ENCODE peak calls at places on chromosomes 12 and 14, in eight cellular contexts. O is lower lobe of right lung, E is endothelial cell of umbilical vein, K is lung, C is Peyer's patch, U is right atrium auricular region, J is Panc1, L is heart left ventricle. W is an unnamed sample.

GRCh38 chr12:52139579-52140062 is 52.2 kb downstream of the KRT80 start:
- DNase-seq in O (no peak), E (no peak), K (no peak), C (peak; percentile 74), U (no peak), J (no peak), L (no peak), W (no peak)

GRCh38 chr14:89011727-89012271 is 187.3 kb downstream of the TTC8 start:
- DNase-seq in O (no peak), E (no peak), K (no peak), C (no peak), U (no peak), J (no peak), L (no peak), W (no peak)

GRCh38 chr14:38716871-38717270 is 386.2 kb downstream of the SEC23A start:
- DNase-seq in O (no peak), E (no peak), K (no peak), C (no peak), U (no peak), J (no peak), L (no peak), W (no peak)

GRCh38 chr12:52053570-52054209 is 2.4 kb downstream of the NR4A1 start:
- DNase-seq in O (no peak), E (no peak), K (no peak), C (no peak), U (no peak), J (no peak), L (peak; percentile 42), W (no peak)

GRCh38 chr12:10243803-10244520 is 31.3 kb downstream of the GABARAPL1 start:
- DNase-seq in O (no peak), E (no peak), K (no peak), C (no peak), U (no peak), J (no peak), L (no peak), W (peak; percentile 55)

GRCh38 chr12:111976291-111976690 is 36.7 kb downstream of the TMEM116 start:
- DNase-seq in O (no peak), E (no peak), K (no peak), C (no peak), U (no peak), J (no peak), L (no peak), W (no peak)

GRCh38 chr12:130401703-130402102 is 64.0 kb downstream of the PIWIL1 start:
- DNase-seq in O (no peak), E (no peak), K (no peak), C (no peak), U (no peak), J (no peak), L (no peak), W (no peak)

GRCh38 chr12:3378655-3379054 is 112.3 kb upstream of the PRMT8 start:
- DNase-seq in O (no peak), E (no peak), K (peak; percentile 14), C (no peak), U (no peak), J (no peak), L (no peak), W (no peak)

GRCh38 chr12:105982022-105982421 is 156.7 kb downstream of the NUAK1 start:
- DNase-seq in O (peak; percentile 67), E (no peak), K (peak; percentile 81), C (no peak), U (no peak), J (no peak), L (peak; percentile 48), W (no peak)

GRCh38 chr14:92481386-92481785 is 32.2 kb upstream of the RIN3 start:
- DNase-seq in O (no peak), E (peak; percentile 19), K (peak; percentile 10), C (no peak), U (peak; percentile 48), J (no peak), L (no peak), W (no peak)

GRCh38 chr12:74349925-74350324 is 187.7 kb upstream of the ATXN7L3B start:
- DNase-seq in O (no peak), E (no peak), K (no peak), C (no peak), U (no peak), J (no peak), L (no peak), W (no peak)

GRCh38 chr12:114952573-114953196 is 268.7 kb upstream of the TBX3 start:
- DNase-seq in O (no peak), E (no peak), K (no peak), C (no peak), U (peak; percentile 59), J (no peak), L (peak; percentile 79), W (no peak)

GRCh38 chr14:93946104-93946503 is 19.0 kb downstream of the FAM181A start:
- DNase-seq in O (no peak), E (no peak), K (no peak), C (no peak), U (no peak), J (no peak), L (no peak), W (no peak)

GRCh38 chr12:6767301-6767591 is 1.1 kb downstream of the PTMS start:
- DNase-seq in O (no peak), E (no peak), K (no peak), C (no peak), U (no peak), J (no peak), L (no peak), W (no peak)

GRCh38 chr12:45586486-45586885 is 143.0 kb upstream of the ARID2 start:
- DNase-seq in O (no peak), E (no peak), K (no peak), C (no peak), U (no peak), J (no peak), L (no peak), W (no peak)

GRCh38 chr12:78880078-78880477 is 15.5 kb downstream of the SYT1 start:
- DNase-seq in O (no peak), E (peak; percentile 28), K (no peak), C (no peak), U (no peak), J (no peak), L (no peak), W (no peak)

GRCh38 chr12:45655186-45655585 is 74.3 kb upstream of the ARID2 start:
- DNase-seq in O (no peak), E (no peak), K (no peak), C (peak; percentile 63), U (no peak), J (no peak), L (no peak), W (peak; percentile 27)

GRCh38 chr14:51401756-51402155 is 161.7 kb downstream of the TMX1 start:
- DNase-seq in O (no peak), E (no peak), K (no peak), C (no peak), U (peak; percentile 69), J (no peak), L (no peak), W (no peak)

GRCh38 chr12:128971802-128972201 is 118.5 kb downstream of the GLT1D1 start:
- DNase-seq in O (no peak), E (no peak), K (no peak), C (no peak), U (no peak), J (no peak), L (no peak), W (no peak)

GRCh38 chr14:78902010-78902623 is 731.9 kb downstream of the NRXN3 start:
- DNase-seq in O (no peak), E (peak; percentile 44), K (no peak), C (no peak), U (no peak), J (no peak), L (no peak), W (no peak)

GRCh38 chr12:41919526-41920305 is 225.0 kb downstream of the GXYLT1 start:
- DNase-seq in O (no peak), E (no peak), K (no peak), C (no peak), U (no peak), J (no peak), L (no peak), W (no peak)

GRCh38 chr12:30796508-30796780 is 41.7 kb upstream of the CAPRIN2 start:
- DNase-seq in O (no peak), E (no peak), K (no peak), C (no peak), U (no peak), J (no peak), L (no peak), W (no peak)

GRCh38 chr12:82942963-82943362 is 256.3 kb downstream of the TMTC2 start:
- DNase-seq in O (no peak), E (no peak), K (no peak), C (no peak), U (no peak), J (no peak), L (no peak), W (no peak)

GRCh38 chr14:91367173-91368171 is 50.1 kb downstream of the CCDC88C start:
- DNase-seq in O (peak; percentile 86), E (peak; percentile 40), K (peak; percentile 88), C (peak; percentile 87), U (no peak), J (no peak), L (no peak), W (peak; percentile 82)

GRCh38 chr12:91143241-91143640 is 31.9 kb upstream of the LUM start:
- DNase-seq in O (no peak), E (peak; percentile 37), K (no peak), C (no peak), U (no peak), J (no peak), L (no peak), W (no peak)

GRCh38 chr12:99154264-99154982 is 493.1 kb upstream of the GARIN6 start:
- DNase-seq in O (no peak), E (no peak), K (no peak), C (no peak), U (no peak), J (no peak), L (peak; percentile 20), W (no peak)
- H3K4me3 ChIP-seq in O (no peak overlapping the region), E (no peak overlapping the region), K (no peak overlapping the region), C (no peak overlapping the region), U (no peak overlapping the region), J (no peak overlapping the region), L (peak overlapping the region; percentile 26), W (no peak overlapping the region)

GRCh38 chr14:52759145-52759544 is 29.2 kb downstream of the STYX start:
- DNase-seq in O (no peak), E (no peak), K (no peak), C (no peak), U (no peak), J (no peak), L (no peak), W (no peak)
- H3K36me3 ChIP-seq in O (peaks cover 56% of the 10 kb centered on the region), E (no peaks in the 10 kb centered on the region), K (peaks cover 2% of the 10 kb centered on the region), C (no peaks in the 10 kb centered on the region), U (peaks cover 36% of the 10 kb centered on the region), J (no peaks in the 10 kb centered on the region), L (peaks cover 69% of the 10 kb centered on the region), W (peaks cover 5% of the 10 kb centered on the region)

DNA sequence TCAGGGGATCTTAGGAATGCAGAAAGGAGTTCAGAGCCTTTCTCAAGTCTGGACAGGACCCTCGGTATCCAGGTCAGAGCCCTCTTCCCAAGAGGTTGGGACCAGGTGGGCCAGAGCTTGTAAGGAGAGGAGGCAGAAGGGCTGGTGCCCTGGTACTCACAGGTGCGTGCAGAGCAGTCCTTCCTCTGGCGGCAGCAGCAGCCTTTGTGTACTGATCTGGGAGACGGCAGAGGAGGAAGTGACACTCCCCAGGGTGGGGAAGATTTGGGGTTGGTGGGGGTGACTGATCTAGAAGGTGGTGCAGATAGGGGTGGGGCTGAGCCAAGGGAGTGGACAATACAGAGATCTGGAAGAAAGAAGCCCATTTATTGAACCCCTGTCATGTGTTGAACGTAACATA is at the start of gene ITGB7:
- DNase-seq in O (no peak), E (no peak), K (no peak), C (peak; percentile 91), U (no peak), J (no peak), L (no peak), W (peak; percentile 75)
- H3K4me3 ChIP-seq in O (peak within 1 kb of the TSS; percentile 30), E (no peak within 1 kb of the TSS), K (no peak within 1 kb of the TSS), C (peak within 1 kb of the TSS; percentile 51), U (no peak within 1 kb of the TSS), J (no peak within 1 kb of the TSS), L (no peak within 1 kb of the TSS), W (peak within 1 kb of the TSS; percentile 93)

GRCh38 chr12:57518176-57518919 is 2.0 kb downstream of the DDIT3 start:
- DNase-seq in O (no peak), E (no peak), K (no peak), C (no peak), U (no peak), J (no peak), L (no peak), W (no peak)
- H3K36me3 ChIP-seq in O (peaks cover 47% of the 10 kb centered on the region), E (peaks cover 22% of the 10 kb centered on the region), K (peaks cover 33% of the 10 kb centered on the region), C (no peaks in the 10 kb centered on the region), U (peaks cover 41% of the 10 kb centered on the region), J (peaks cover 18% of the 10 kb centered on the region), L (peaks cover 45% of the 10 kb centered on the region), W (peaks cover 34% of the 10 kb centered on the region)

W was measured in CD8-positive, alpha-beta memory T cell.